ENCODE peak calls at places on chromosomes 1 and 21, in six cellular contexts. N is HCT116; P is effector memory CD4-positive, alpha-beta T cell; R is left ventricle myocardium inferior; X is fibroblast of lung; K is tibial nerve. O is an unnamed sample.
A peak's percentile ranks its signal among the peaks of the same experiment; 100 is the strongest.

GRCh38 chr1:58727363-58727762 is 27.5 kb upstream of the MYSM1 start:
- DNase-seq in K (no peak), N (peak; percentile 83), P (no peak), X (peak; percentile 34), R (no peak), O (no peak)

GRCh38 chr1:70093250-70093975 is 112.0 kb downstream of the LRRC40 start:
- DNase-seq in K (no peak), R (no peak), N (no peak), P (no peak), X (no peak), O (no peak)

GRCh38 chr1:228174482-228175315 is 9.1 kb downstream of the IBA57 start:
- DNase-seq in P (peak; percentile 9), K (no peak), N (peak; percentile 35), X (no peak), R (no peak), O (no peak)

GRCh38 chr1:206022766-206023165 is 929 bp downstream of the CTSE start:
- DNase-seq in R (no peak), K (no peak), X (no peak), P (no peak), N (no peak), O (no peak)

GRCh38 chr1:41918450-41919043 is at the start of gene HIVEP3:
- DNase-seq in R (no peak), N (no peak), P (no peak), X (peak; percentile 42), K (no peak), O (peak; percentile 23)

GRCh38 chr1:156591432-156592157 is at the start of gene NAXE:
- DNase-seq in K (peak; percentile 53), N (no peak), P (peak; percentile 55), X (peak; percentile 39), R (peak; percentile 74), O (peak; percentile 79)

GRCh38 chr1:147292012-147292411 is 49.5 kb downstream of the CHD1L start:
- DNase-seq in K (no peak), X (peak; percentile 89), N (no peak), P (no peak), R (no peak), O (no peak)

GRCh38 chr1:115837762-115838421 is 3.0 kb downstream of the NHLH2 start:
- DNase-seq in N (no peak), P (no peak), R (no peak), X (no peak), K (no peak), O (peak; percentile 6)

GRCh38 chr1:212504171-212504803 is 71.6 kb downstream of the NENF start:
- DNase-seq in N (no peak), P (no peak), K (no peak), X (no peak), R (no peak), O (no peak)

GRCh38 chr1:53732409-53732808 is 6.6 kb downstream of the GLIS1 start:
- DNase-seq in X (peak; percentile 15), P (no peak), N (no peak), R (no peak), K (no peak), O (no peak)

GRCh38 chr1:174743654-174744561 is 255.8 kb upstream of the CACYBP start:
- DNase-seq in P (no peak), N (peak; percentile 28), X (peak; percentile 71), K (no peak), R (no peak), O (no peak)

GRCh38 chr1:192892934-192893333 is 84.1 kb downstream of the RGS2 start:
- DNase-seq in R (no peak), K (no peak), P (no peak), X (peak; percentile 11), N (no peak), O (no peak)

GRCh38 chr1:28535180-28535579 is 17.7 kb upstream of the TRNAU1AP start:
- DNase-seq in P (no peak), K (no peak), R (no peak), N (no peak), X (no peak), O (no peak)

GRCh38 chr1:63868220-63868897 is 94.5 kb downstream of the ROR1 start:
- DNase-seq in R (no peak), K (no peak), N (peak; percentile 51), P (no peak), X (no peak), O (no peak)

GRCh38 chr1:202107321-202107761 is 15.4 kb upstream of the GPR37L1 start:
- DNase-seq in X (no peak), P (no peak), K (no peak), R (peak; percentile 78), N (no peak), O (peak; percentile 97)

GRCh38 chr21:34865922-34866271 is 183.2 kb downstream of the RUNX1 start:
- DNase-seq in R (no peak), K (no peak), N (no peak), P (no peak), X (no peak), O (no peak)

GRCh38 chr1:10529096-10529495 is 54.3 kb downstream of the PEX14 start:
- DNase-seq in R (no peak), K (no peak), N (no peak), X (no peak), P (no peak), O (no peak)

GRCh38 chr1:10530281-10530740 is 55.6 kb downstream of the PEX14 start:
- DNase-seq in R (peak; percentile 23), K (peak; percentile 17), P (no peak), X (peak; percentile 73), N (no peak), O (peak; percentile 70)

GRCh38 chr1:10529772-10530171 is 55.0 kb downstream of the PEX14 start:
- DNase-seq in K (no peak), N (no peak), R (no peak), P (no peak), X (no peak), O (no peak)

GRCh38 chr1:10530756-10531155 is 56.0 kb downstream of the PEX14 start:
- DNase-seq in X (peak; percentile 36), R (no peak), P (no peak), K (no peak), N (no peak), O (no peak)

GRCh38 chr1:10528066-10529014 is 53.6 kb downstream of the PEX14 start:
- DNase-seq in P (no peak), K (no peak), X (peak; percentile 83), N (peak; percentile 80), R (peak; percentile 52), O (peak; percentile 50)
- H3K4me3 ChIP-seq in P (no peak overlapping the region), K (no peak overlapping the region), X (no peak overlapping the region), N (peak overlapping the region; percentile 8), R (peak overlapping the region; percentile 8), O (no peak overlapping the region)

DNA sequence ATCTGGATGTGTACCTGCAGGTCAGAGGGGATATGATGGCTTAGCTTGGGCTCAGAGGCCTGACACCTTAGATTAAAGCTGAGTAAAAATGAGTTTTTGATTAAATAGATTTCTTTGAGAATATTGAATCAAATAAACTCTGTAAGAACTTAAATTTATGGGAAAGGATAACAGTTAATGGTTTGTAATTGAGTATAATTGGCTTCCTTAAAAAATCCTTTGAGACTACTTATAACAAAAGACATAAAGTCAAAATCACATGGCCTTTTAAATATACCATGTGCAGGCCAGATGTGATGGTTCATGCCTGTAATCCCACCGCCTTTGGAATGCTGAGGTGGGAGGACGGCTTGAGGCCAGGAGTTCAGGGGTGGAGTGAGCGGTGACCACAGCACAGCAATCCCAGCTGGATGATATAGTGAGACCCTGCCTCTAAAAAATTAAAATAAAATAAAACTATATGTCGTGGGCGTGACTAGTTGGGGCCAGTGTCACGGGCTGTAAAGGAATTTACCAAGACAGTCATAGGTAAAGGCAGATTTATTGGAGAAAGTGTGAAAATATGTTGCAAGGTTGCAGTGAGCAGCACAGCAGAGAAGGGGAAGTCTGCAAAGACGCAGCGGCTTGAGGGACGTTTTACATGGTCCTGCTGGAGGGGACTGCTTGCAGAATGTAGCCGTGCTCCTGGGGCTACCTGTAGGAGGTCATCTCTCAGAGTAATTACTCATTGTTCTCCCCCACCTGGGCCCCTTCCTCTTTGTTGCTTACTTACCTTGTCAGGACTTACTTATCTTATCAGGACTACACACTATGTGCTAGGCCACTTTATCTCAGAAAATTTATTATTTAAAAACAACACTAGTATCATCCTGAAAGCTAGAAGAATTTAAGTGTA is 122.3 kb downstream of the ZMYM4 start:
- DNase-seq in K (no peak), N (no peak), P (no peak), R (no peak), X (no peak), O (no peak)
- H3K27ac ChIP-seq in K (no peak overlapping the region), N (no peak overlapping the region), P (no peak overlapping the region), R (no peak overlapping the region), X (no peak overlapping the region), O (no peak overlapping the region)

GRCh38 chr1:161706483-161707347 is at the start of gene FCRLA:
- DNase-seq in N (no peak), P (no peak), X (peak; percentile 74), R (no peak), K (no peak), O (no peak)

GRCh38 chr1:161706116-161706482 is 930 bp upstream of the FCRLA start:
- DNase-seq in P (no peak), K (no peak), X (no peak), R (no peak), N (no peak), O (no peak)

GRCh38 chr1:161705537-161705936 is 1.5 kb upstream of the FCRLA start:
- DNase-seq in K (no peak), N (no peak), X (no peak), P (no peak), R (no peak), O (no peak)

GRCh38 chr1:161709373-161709772 is 2.3 kb downstream of the FCRLA start:
- DNase-seq in K (no peak), P (no peak), N (no peak), X (no peak), R (no peak), O (no peak)

DNA sequence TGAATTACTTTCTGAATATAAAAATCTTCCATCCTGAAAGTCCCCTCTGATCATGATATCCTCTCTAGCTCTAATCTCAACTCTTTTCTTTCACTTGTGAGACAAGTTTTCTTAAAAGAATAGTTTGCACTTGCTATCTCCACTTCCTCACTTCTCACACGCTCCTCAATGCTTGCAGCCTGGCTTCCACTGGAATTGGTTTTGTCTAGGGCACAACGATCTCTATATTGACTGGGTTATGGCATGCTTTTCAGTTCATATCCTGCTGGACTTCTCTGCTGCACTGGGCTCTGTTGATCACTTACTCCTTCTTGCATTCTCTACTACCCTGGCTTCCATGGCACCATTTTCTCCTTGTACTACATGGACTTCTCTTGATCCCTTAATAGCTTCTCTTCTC is 474 bp downstream of the FCRLA start:
- DNase-seq in P (no peak), R (no peak), X (no peak), K (no peak), N (no peak), O (no peak)
- H3K36me3 ChIP-seq in P (no peaks in the 10 kb centered on the region), R (no peaks in the 10 kb centered on the region), X (no peaks in the 10 kb centered on the region), K (no peaks in the 10 kb centered on the region), N (no peaks in the 10 kb centered on the region), O (no peaks in the 10 kb centered on the region)

GRCh38 chr1:5718716-5719632 is 273.3 kb downstream of the NPHP4 start:
- DNase-seq in N (no peak), K (no peak), P (no peak), X (no peak), R (no peak), O (no peak)

GRCh38 chr1:5721634-5722215 is 270.5 kb downstream of the NPHP4 start:
- DNase-seq in R (no peak), K (no peak), X (no peak), P (no peak), N (peak; percentile 10), O (no peak)

GRCh38 chr1:5720045-5720444 is 272.2 kb downstream of the NPHP4 start:
- DNase-seq in N (no peak), K (no peak), P (no peak), R (no peak), X (no peak), O (no peak)

GRCh38 chr1:5720936-5721335 is 271.3 kb downstream of the NPHP4 start:
- DNase-seq in N (no peak), R (no peak), P (no peak), X (no peak), K (no peak), O (no peak)

GRCh38 chr1:5720484-5720883 is 271.7 kb downstream of the NPHP4 start:
- DNase-seq in N (no peak), R (no peak), K (no peak), X (no peak), P (no peak), O (no peak)
- H3K4me3 ChIP-seq in N (no peak overlapping the region), R (no peak overlapping the region), K (no peak overlapping the region), X (no peak overlapping the region), P (no peak overlapping the region), O (no peak overlapping the region)

O was measured in body of pancreas.